ENCODE peak calls at places on chromosomes 7 and 10, in seven cellular contexts. K, H, Q, F, J, X and U are unnamed samples.

GRCh38 chr7:157233677-157234076 is 95.0 kb downstream of the UBE3C start:
- DNase-seq in X (no peak), F (no peak), Q (no peak), H (no peak), J (no peak), K (peak), U (no peak)

GRCh38 chr10:86368987-86369386 is 2.4 kb upstream of the GRID1 start:
- DNase-seq in F (no peak), X (no peak), H (no peak), K (no peak), Q (no peak), J (no peak), U (no peak)

GRCh38 chr7:87506243-87507180 is 31.0 kb upstream of the ABCB4 start:
- DNase-seq in X (no peak), H (no peak), Q (no peak), K (peak), F (no peak), J (no peak), U (no peak)

GRCh38 chr10:101139421-101139911 is 8.4 kb downstream of the TLX1 start:
- DNase-seq in F (no peak), K (no peak), H (no peak), J (no peak), X (no peak), Q (no peak), U (peak)

GRCh38 chr10:29590598-29591415 is 44.0 kb downstream of the SVIL start:
- DNase-seq in Q (no peak), H (peak), X (no peak), F (no peak), K (peak), J (no peak), U (peak)

GRCh38 chr10:68107651-68108449 is 1.4 kb upstream of the MYPN start:
- DNase-seq in Q (no peak), H (no peak), F (no peak), X (no peak), K (no peak), J (no peak), U (no peak)

GRCh38 chr7:114345494-114345893 is 69.1 kb upstream of the FOXP2 start:
- DNase-seq in F (no peak), H (no peak), Q (no peak), X (no peak), J (no peak), K (peak), U (no peak)

GRCh38 chr7:132876576-132876975 is 205.3 kb downstream of the CHCHD3 start:
- DNase-seq in X (no peak), F (no peak), J (no peak), K (no peak), H (no peak), Q (no peak), U (no peak)

GRCh38 chr7:134368851-134369533 is 52.3 kb upstream of the SLC35B4 start:
- DNase-seq in X (peak), K (peak), Q (no peak), J (no peak), H (no peak), F (no peak), U (no peak)

GRCh38 chr10:85008493-85009181 is 680.2 kb downstream of the CCSER2 start:
- DNase-seq in H (no peak), Q (no peak), J (no peak), X (no peak), F (no peak), K (no peak), U (no peak)

GRCh38 chr10:17836917-17837316 is 27.8 kb downstream of the MRC1 start:
- DNase-seq in Q (no peak), X (peak), H (no peak), F (no peak), K (peak), J (no peak), U (no peak)

GRCh38 chr7:113383638-113384037 is 265.3 kb upstream of the SMIM30 start:
- DNase-seq in F (no peak), K (no peak), H (no peak), Q (no peak), J (no peak), X (no peak), U (no peak)

GRCh38 chr10:51063659-51064535 is 10.4 kb upstream of the PRKG1 start:
- DNase-seq in X (no peak), F (no peak), Q (no peak), K (peak), H (no peak), J (no peak), U (no peak)

GRCh38 chr7:25847331-25848070 is 304.5 kb upstream of the NFE2L3 start:
- DNase-seq in Q (no peak), H (no peak), F (no peak), K (peak), J (no peak), X (no peak), U (no peak)

GRCh38 chr10:47412869-47413268 is 28.8 kb upstream of the ZNF488 start:
- DNase-seq in J (no peak), F (no peak), X (no peak), H (no peak), K (no peak), Q (no peak), U (no peak)

GRCh38 chr10:132139526-132139925 is 47.2 kb upstream of the DPYSL4 start:
- DNase-seq in K (no peak), X (no peak), J (no peak), F (no peak), H (no peak), Q (no peak), U (no peak)

GRCh38 chr10:126674741-126675515 is 4.4 kb upstream of the C10orf90 start:
- DNase-seq in K (no peak), X (no peak), Q (no peak), F (no peak), J (no peak), H (no peak), U (no peak)

GRCh38 chr10:4212111-4212635 is 427.2 kb upstream of the KLF6 start:
- DNase-seq in F (no peak), X (no peak), Q (no peak), H (no peak), K (peak), J (no peak), U (no peak)

GRCh38 chr7:101235050-101235449 is 2.6 kb downstream of the CLDN15 start:
- DNase-seq in Q (no peak), F (no peak), H (no peak), K (no peak), X (no peak), J (no peak), U (no peak)
- TF ChIP-seq CTCF in Q (peak), F (peak), H (peak), K (peak), X (peak), J (no peak), U (no peak)

GRCh38 chr10:3071405-3072198 is 4.3 kb downstream of the PFKP start:
- DNase-seq in X (no peak), Q (no peak), F (no peak), J (no peak), K (peak), H (no peak), U (no peak)
- TF ChIP-seq CTCF in X (no peak), Q (no peak), F (no peak), J (no peak), K (no peak), H (no peak), U (no peak)

GRCh38 chr7:28626629-28627262 is 214.4 kb downstream of the CREB5 start:
- DNase-seq in Q (no peak), K (peak), X (no peak), F (no peak), H (peak), J (no peak), U (peak)
- TF ChIP-seq CTCF in Q (peak), K (peak), X (peak), F (peak), H (peak), J (peak), U (peak)

DNA sequence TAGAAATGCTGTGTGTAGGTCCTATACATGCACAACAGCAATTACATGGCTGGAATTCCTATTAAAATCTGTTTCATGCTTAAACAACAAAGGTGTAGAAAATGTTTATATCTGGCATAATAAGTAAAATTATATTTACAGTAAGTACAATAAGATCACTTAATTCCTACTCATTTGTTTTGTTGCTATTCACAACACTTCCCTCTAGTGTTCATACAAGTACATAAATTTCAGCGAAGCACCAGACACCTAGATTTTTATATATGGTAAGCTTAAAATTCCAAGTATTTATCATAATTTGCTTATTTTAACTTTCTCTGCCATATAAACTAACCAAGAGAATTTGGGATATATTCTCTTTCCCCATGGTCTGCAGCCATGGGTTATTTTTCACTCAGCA is 51.8 kb upstream of the ANK3 start:
- DNase-seq in F (no peak), H (no peak), X (no peak), K (peak), Q (no peak), J (no peak), U (no peak)
- TF ChIP-seq CTCF in F (peak), H (no peak), X (no peak), K (peak), Q (no peak), J (no peak), U (no peak)